ENCODE peak calls at places on chromosomes 5 and 9, in seven cellular contexts. A is B cell, D is amniotic stem cell, K is right atrium auricular region, G is LoVo, M is GM12864, L is NCI-H1048. S is an unnamed sample.
A peak's percentile ranks its signal among the peaks of the same experiment; 100 is the strongest.

GRCh38 chr9:80605129-80605528 is 1033.4 kb downstream of the TLE4 start:
- DNase-seq in A (no peak), D (peak; percentile 24), K (no peak), G (no peak), M (no peak), L (no peak), S (no peak)

GRCh38 chr9:87148391-87149237 is 201.3 kb upstream of the GAS1 start:
- DNase-seq in A (no peak), D (peak; percentile 45), K (peak; percentile 91), G (no peak), M (no peak), L (no peak), S (no peak)

GRCh38 chr5:159533197-159533596 is 202.9 kb upstream of the IL12B start:
- DNase-seq in A (no peak), D (peak; percentile 12), K (no peak), G (no peak), M (no peak), L (no peak), S (no peak)

GRCh38 chr5:149407331-149408251 is 28.5 kb upstream of the IL17B start:
- DNase-seq in A (no peak), D (no peak), K (no peak), G (no peak), M (no peak), L (no peak), S (no peak)

GRCh38 chr9:129482521-129483466 is 138.1 kb downstream of the C9orf50 start:
- DNase-seq in A (no peak), D (peak; percentile 80), K (peak; percentile 90), G (peak; percentile 81), M (no peak), L (peak; percentile 46), S (peak; percentile 58)

GRCh38 chr5:96148376-96148775 is 186.7 kb upstream of the ELL2 start:
- DNase-seq in A (no peak), D (no peak), K (no peak), G (no peak), M (no peak), L (no peak), S (no peak)

GRCh38 chr5:176793343-176793699 is 17.0 kb upstream of the UNC5A start:
- DNase-seq in A (no peak), D (no peak), K (no peak), G (no peak), M (no peak), L (no peak), S (no peak)

GRCh38 chr9:83623634-83623991 is 670 bp downstream of the IDNK start:
- DNase-seq in A (no peak), D (no peak), K (no peak), G (peak; percentile 3), M (no peak), L (no peak), S (peak; percentile 41)

GRCh38 chr5:80837679-80838078 is 122.5 kb upstream of the RASGRF2 start:
- DNase-seq in A (no peak), D (no peak), K (no peak), G (no peak), M (peak; percentile 44), L (no peak), S (no peak)

GRCh38 chr9:81519816-81520215 is 169.5 kb downstream of the TLE1 start:
- DNase-seq in A (no peak), D (no peak), K (no peak), G (no peak), M (no peak), L (no peak), S (no peak)